ENCODE peak calls at places on chromosomes 6 and 20, in five cellular contexts. One of them, this sample, is unnamed.
A peak's percentile ranks its signal among the peaks of the same experiment; 100 is the strongest.

GRCh38 chr6:143260857-143261256 is 189.6 kb downstream of the ADAT2 start:
- DNase-seq in activated T-helper 9 cell treated with anti-CD3 and anti-CD28 coated beads, Interleukin-2, amount 50 U/mL, for 16 hours: no peak
- DNase-seq in AG04450: peak; percentile 15
- DNase-seq in aorta: no peak
- DNase-seq in stimulated activated CD4-positive, alpha-beta T cell treated with anti-CD3 and anti-CD28 coated beads, TNF-alpha, amount 100 ng/mL, for 1 hour: no peak
- DNase-seq in this sample: no peak

GRCh38 chr6:87029711-87030314 is 65.1 kb downstream of the CGA start:
- DNase-seq in AG04450: peak; percentile 26
- DNase-seq in stimulated activated CD4-positive, alpha-beta T cell treated with anti-CD3 and anti-CD28 coated beads, TNF-alpha, amount 100 ng/mL, for 1 hour: no peak
- DNase-seq in activated T-helper 9 cell treated with anti-CD3 and anti-CD28 coated beads, Interleukin-2, amount 50 U/mL, for 16 hours: no peak
- DNase-seq in aorta: no peak
- DNase-seq in this sample: no peak

GRCh38 chr6:64280569-64280968 is 645.0 kb downstream of the PHF3 start:
- DNase-seq in aorta: no peak
- DNase-seq in AG04450: peak; percentile 27
- DNase-seq in activated T-helper 9 cell treated with anti-CD3 and anti-CD28 coated beads, Interleukin-2, amount 50 U/mL, for 16 hours: no peak
- DNase-seq in stimulated activated CD4-positive, alpha-beta T cell treated with anti-CD3 and anti-CD28 coated beads, TNF-alpha, amount 100 ng/mL, for 1 hour: no peak
- DNase-seq in this sample: no peak

GRCh38 chr20:23290761-23291574 is 59.6 kb upstream of the NXT1 start:
- DNase-seq in stimulated activated CD4-positive, alpha-beta T cell treated with anti-CD3 and anti-CD28 coated beads, TNF-alpha, amount 100 ng/mL, for 1 hour: no peak
- DNase-seq in aorta: no peak
- DNase-seq in AG04450: no peak
- DNase-seq in activated T-helper 9 cell treated with anti-CD3 and anti-CD28 coated beads, Interleukin-2, amount 50 U/mL, for 16 hours: no peak
- DNase-seq in this sample: no peak

GRCh38 chr6:66328181-66328580 is 621.2 kb upstream of the EYS start:
- DNase-seq in stimulated activated CD4-positive, alpha-beta T cell treated with anti-CD3 and anti-CD28 coated beads, TNF-alpha, amount 100 ng/mL, for 1 hour: no peak
- DNase-seq in aorta: no peak
- DNase-seq in AG04450: no peak
- DNase-seq in activated T-helper 9 cell treated with anti-CD3 and anti-CD28 coated beads, Interleukin-2, amount 50 U/mL, for 16 hours: no peak
- DNase-seq in this sample: no peak

GRCh38 chr6:45587229-45588060 is 209.7 kb upstream of the SUPT3H start:
- DNase-seq in activated T-helper 9 cell treated with anti-CD3 and anti-CD28 coated beads, Interleukin-2, amount 50 U/mL, for 16 hours: no peak
- DNase-seq in AG04450: no peak
- DNase-seq in aorta: no peak
- DNase-seq in stimulated activated CD4-positive, alpha-beta T cell treated with anti-CD3 and anti-CD28 coated beads, TNF-alpha, amount 100 ng/mL, for 1 hour: no peak
- DNase-seq in this sample: peak; percentile 24

GRCh38 chr20:46210672-46211330 is 92.7 kb downstream of the CD40 start:
- DNase-seq in aorta: peak; percentile 35
- DNase-seq in AG04450: no peak
- DNase-seq in stimulated activated CD4-positive, alpha-beta T cell treated with anti-CD3 and anti-CD28 coated beads, TNF-alpha, amount 100 ng/mL, for 1 hour: no peak
- DNase-seq in activated T-helper 9 cell treated with anti-CD3 and anti-CD28 coated beads, Interleukin-2, amount 50 U/mL, for 16 hours: no peak
- DNase-seq in this sample: no peak

GRCh38 chr6:33277663-33278391 is 904 bp downstream of the B3GALT4 start:
- DNase-seq in stimulated activated CD4-positive, alpha-beta T cell treated with anti-CD3 and anti-CD28 coated beads, TNF-alpha, amount 100 ng/mL, for 1 hour: no peak
- DNase-seq in aorta: no peak
- DNase-seq in activated T-helper 9 cell treated with anti-CD3 and anti-CD28 coated beads, Interleukin-2, amount 50 U/mL, for 16 hours: no peak
- DNase-seq in AG04450: no peak
- DNase-seq in this sample: peak; percentile 53

GRCh38 chr6:111774346-111774703 is 98.9 kb downstream of the FYN start:
- DNase-seq in aorta: no peak
- DNase-seq in activated T-helper 9 cell treated with anti-CD3 and anti-CD28 coated beads, Interleukin-2, amount 50 U/mL, for 16 hours: no peak
- DNase-seq in stimulated activated CD4-positive, alpha-beta T cell treated with anti-CD3 and anti-CD28 coated beads, TNF-alpha, amount 100 ng/mL, for 1 hour: no peak
- DNase-seq in AG04450: no peak
- DNase-seq in this sample: no peak

GRCh38 chr6:148611213-148611612 is 135.6 kb upstream of the UST start:
- DNase-seq in aorta: peak; percentile 79
- DNase-seq in activated T-helper 9 cell treated with anti-CD3 and anti-CD28 coated beads, Interleukin-2, amount 50 U/mL, for 16 hours: no peak
- DNase-seq in stimulated activated CD4-positive, alpha-beta T cell treated with anti-CD3 and anti-CD28 coated beads, TNF-alpha, amount 100 ng/mL, for 1 hour: no peak
- DNase-seq in AG04450: no peak
- DNase-seq in this sample: no peak

GRCh38 chr20:50303573-50304500 is 113.2 kb downstream of the CEBPB start:
- DNase-seq in stimulated activated CD4-positive, alpha-beta T cell treated with anti-CD3 and anti-CD28 coated beads, TNF-alpha, amount 100 ng/mL, for 1 hour: no peak
- DNase-seq in aorta: peak; percentile 88
- DNase-seq in AG04450: no peak
- DNase-seq in activated T-helper 9 cell treated with anti-CD3 and anti-CD28 coated beads, Interleukin-2, amount 50 U/mL, for 16 hours: no peak
- DNase-seq in this sample: no peak

GRCh38 chr20:53692465-53693067 is 98.9 kb upstream of the ZNF217 start:
- DNase-seq in AG04450: no peak
- DNase-seq in activated T-helper 9 cell treated with anti-CD3 and anti-CD28 coated beads, Interleukin-2, amount 50 U/mL, for 16 hours: no peak
- DNase-seq in stimulated activated CD4-positive, alpha-beta T cell treated with anti-CD3 and anti-CD28 coated beads, TNF-alpha, amount 100 ng/mL, for 1 hour: no peak
- DNase-seq in aorta: no peak
- DNase-seq in this sample: no peak

GRCh38 chr6:2245954-2246863 is 804 bp upstream of the GMDS start:
- DNase-seq in aorta: peak; percentile 79
- DNase-seq in stimulated activated CD4-positive, alpha-beta T cell treated with anti-CD3 and anti-CD28 coated beads, TNF-alpha, amount 100 ng/mL, for 1 hour: peak; percentile 8
- DNase-seq in AG04450: peak; percentile 11
- DNase-seq in activated T-helper 9 cell treated with anti-CD3 and anti-CD28 coated beads, Interleukin-2, amount 50 U/mL, for 16 hours: peak; percentile 26
- DNase-seq in this sample: peak; percentile 52

GRCh38 chr20:13284830-13285229 is 63.8 kb downstream of the ISM1 start:
- DNase-seq in AG04450: no peak
- DNase-seq in stimulated activated CD4-positive, alpha-beta T cell treated with anti-CD3 and anti-CD28 coated beads, TNF-alpha, amount 100 ng/mL, for 1 hour: no peak
- DNase-seq in activated T-helper 9 cell treated with anti-CD3 and anti-CD28 coated beads, Interleukin-2, amount 50 U/mL, for 16 hours: no peak
- DNase-seq in aorta: no peak
- DNase-seq in this sample: no peak

GRCh38 chr6:158780963-158781691 is 38.0 kb downstream of the EZR start:
- DNase-seq in AG04450: no peak
- DNase-seq in aorta: no peak
- DNase-seq in activated T-helper 9 cell treated with anti-CD3 and anti-CD28 coated beads, Interleukin-2, amount 50 U/mL, for 16 hours: no peak
- DNase-seq in stimulated activated CD4-positive, alpha-beta T cell treated with anti-CD3 and anti-CD28 coated beads, TNF-alpha, amount 100 ng/mL, for 1 hour: no peak
- DNase-seq in this sample: no peak

GRCh38 chr6:35804996-35805736 is at the start of gene LHFPL5:
- DNase-seq in aorta: peak; percentile 80
- DNase-seq in stimulated activated CD4-positive, alpha-beta T cell treated with anti-CD3 and anti-CD28 coated beads, TNF-alpha, amount 100 ng/mL, for 1 hour: peak; percentile 34
- DNase-seq in AG04450: no peak
- DNase-seq in activated T-helper 9 cell treated with anti-CD3 and anti-CD28 coated beads, Interleukin-2, amount 50 U/mL, for 16 hours: peak; percentile 15
- DNase-seq in this sample: peak; percentile 75

GRCh38 chr6:147022041-147022440 is 182.2 kb upstream of the STXBP5 start:
- DNase-seq in AG04450: no peak
- DNase-seq in activated T-helper 9 cell treated with anti-CD3 and anti-CD28 coated beads, Interleukin-2, amount 50 U/mL, for 16 hours: no peak
- DNase-seq in stimulated activated CD4-positive, alpha-beta T cell treated with anti-CD3 and anti-CD28 coated beads, TNF-alpha, amount 100 ng/mL, for 1 hour: no peak
- DNase-seq in aorta: no peak
- DNase-seq in this sample: no peak

GRCh38 chr20:51354191-51354768 is 188.2 kb downstream of the NFATC2 start:
- DNase-seq in stimulated activated CD4-positive, alpha-beta T cell treated with anti-CD3 and anti-CD28 coated beads, TNF-alpha, amount 100 ng/mL, for 1 hour: no peak
- DNase-seq in activated T-helper 9 cell treated with anti-CD3 and anti-CD28 coated beads, Interleukin-2, amount 50 U/mL, for 16 hours: no peak
- DNase-seq in AG04450: no peak
- DNase-seq in aorta: no peak
- DNase-seq in this sample: no peak

GRCh38 chr20:50425076-50425475 is 85.1 kb upstream of the PTPN1 start:
- DNase-seq in aorta: no peak
- DNase-seq in activated T-helper 9 cell treated with anti-CD3 and anti-CD28 coated beads, Interleukin-2, amount 50 U/mL, for 16 hours: no peak
- DNase-seq in AG04450: no peak
- DNase-seq in stimulated activated CD4-positive, alpha-beta T cell treated with anti-CD3 and anti-CD28 coated beads, TNF-alpha, amount 100 ng/mL, for 1 hour: no peak
- DNase-seq in this sample: peak; percentile 11

This sample was measured in DND-41.